ENCODE peak calls at places on chromosomes 5 and 9, in five cellular contexts. Z, I, G, J and D are unnamed samples.
A peak's percentile ranks its signal among the peaks of the same experiment; 100 is the strongest.

GRCh38 chr9:138024131-138024530 is 146.5 kb downstream of the CACNA1B start:
- DNase-seq in I (no peak), Z (no peak), G (no peak), J (peak; percentile 17), D (no peak)

GRCh38 chr5:1119312-1119831 is 7.5 kb upstream of the SLC12A7 start:
- DNase-seq in G (no peak), I (no peak), Z (no peak), J (peak; percentile 59), D (no peak)

GRCh38 chr5:113060410-113061025 is 83.9 kb downstream of the DCP2 start:
- DNase-seq in I (no peak), Z (no peak), G (no peak), J (no peak), D (no peak)

GRCh38 chr9:36843964-36844363 is 190.1 kb downstream of the PAX5 start:
- DNase-seq in J (no peak), Z (peak; percentile 55), I (no peak), G (no peak), D (no peak)

GRCh38 chr5:57307516-57307915 is 133.7 kb downstream of the GPBP1 start:
- DNase-seq in G (no peak), I (no peak), Z (no peak), J (no peak), D (no peak)

GRCh38 chr9:136650648-136651047 is 12.1 kb upstream of the EGFL7 start:
- DNase-seq in I (no peak), J (no peak), G (no peak), Z (no peak), D (no peak)

GRCh38 chr9:79912641-79913040 is 340.9 kb downstream of the TLE4 start:
- DNase-seq in J (no peak), Z (no peak), G (no peak), I (no peak), D (no peak)

GRCh38 chr5:149166128-149166527 is 24.8 kb downstream of the ABLIM3 start:
- DNase-seq in J (no peak), G (no peak), I (no peak), Z (no peak), D (no peak)

GRCh38 chr5:65506961-65507360 is 25.2 kb upstream of the ADAMTS6 start:
- DNase-seq in J (no peak), Z (no peak), I (no peak), G (no peak), D (no peak)

GRCh38 chr5:87147441-87147840 is 120.2 kb upstream of the RASA1 start:
- DNase-seq in G (no peak), J (no peak), Z (no peak), I (no peak), D (no peak)

GRCh38 chr9:123251741-123252140 is 16.6 kb downstream of the STRBP start:
- DNase-seq in G (no peak), I (no peak), Z (no peak), J (peak; percentile 56), D (no peak)

GRCh38 chr9:107039546-107039945 is 176.6 kb downstream of the ZNF462 start:
- DNase-seq in I (no peak), G (no peak), J (no peak), Z (no peak), D (no peak)

GRCh38 chr9:16726718-16727451 is 143.6 kb downstream of the BNC2 start:
- DNase-seq in Z (peak; percentile 14), J (peak; percentile 62), I (peak; percentile 89), G (no peak), D (peak; percentile 2)

GRCh38 chr5:180201051-180201987 is 7.7 kb downstream of the RASGEF1C start:
- DNase-seq in G (no peak), J (no peak), I (no peak), Z (no peak), D (peak; percentile 16)

GRCh38 chr9:91181541-91181940 is 180.2 kb downstream of the AUH start:
- DNase-seq in Z (no peak), J (peak; percentile 5), I (no peak), G (no peak), D (no peak)

GRCh38 chr5:42974546-42974945 is 65.6 kb downstream of the ANXA2R start:
- DNase-seq in I (no peak), Z (no peak), G (no peak), J (no peak), D (no peak)

GRCh38 chr5:56631719-56632118 is 183.6 kb upstream of the MAP3K1 start:
- DNase-seq in J (no peak), G (no peak), I (no peak), Z (no peak), D (no peak)

GRCh38 chr5:125412051-125412560 is 665.7 kb upstream of the ZNF608 start:
- DNase-seq in Z (peak; percentile 36), I (no peak), J (no peak), G (no peak), D (no peak)

GRCh38 chr5:100444961-100445360 is 90.2 kb upstream of the FAM174A start:
- DNase-seq in Z (no peak), G (no peak), J (no peak), I (no peak), D (no peak)

GRCh38 chr5:126597156-126597555 is 2.1 kb upstream of the ALDH7A1 start:
- DNase-seq in G (no peak), Z (no peak), J (no peak), I (no peak), D (no peak)

GRCh38 chr9:119974026-119974425 is 604.8 kb upstream of the BRINP1 start:
- DNase-seq in I (no peak), G (no peak), Z (no peak), J (peak; percentile 27), D (no peak)

GRCh38 chr5:35180046-35180445 is 50.2 kb downstream of the PRLR start:
- DNase-seq in I (no peak), G (no peak), Z (no peak), J (no peak), D (no peak)